ENCODE peak calls at places on chromosome 11, in eight cellular contexts. T, R, Z, D, B, J, S and E are unnamed samples.

GRCh38 chr11:59273008-59273841 is 60.5 kb upstream of the MPEG1 start:
- DNase-seq in T (peak), R (no peak), Z (no peak), D (no peak), B (no peak), J (no peak), S (no peak), E (no peak)

GRCh38 chr11:115104851-115105453 is 399.3 kb downstream of the CADM1 start:
- DNase-seq in T (no peak), R (no peak), Z (no peak), D (no peak), B (no peak), J (no peak), S (no peak), E (no peak)

GRCh38 chr11:115202061-115202460 is 302.2 kb downstream of the CADM1 start:
- DNase-seq in T (no peak), R (no peak), Z (no peak), D (no peak), B (no peak), J (no peak), S (no peak), E (no peak)

GRCh38 chr11:46675288-46675851 is 25.0 kb downstream of the ARHGAP1 start:
- DNase-seq in T (peak), R (no peak), Z (peak), D (peak), B (peak), J (peak), S (peak), E (no peak)

GRCh38 chr11:1203505-1204271 is 19.2 kb upstream of the MUC5B start:
- DNase-seq in T (peak), R (peak), Z (peak), D (no peak), B (peak), J (no peak), S (peak), E (no peak)

GRCh38 chr11:97638825-97639224 is 1249.0 kb downstream of the JRKL start:
- DNase-seq in T (no peak), R (no peak), Z (no peak), D (no peak), B (no peak), J (no peak), S (no peak), E (no peak)

GRCh38 chr11:114215871-114216803 is 80.1 kb upstream of the NNMT start:
- DNase-seq in T (no peak), R (no peak), Z (no peak), D (no peak), B (no peak), J (no peak), S (no peak), E (no peak)

GRCh38 chr11:65446446-65447277 is 24.1 kb downstream of the NEAT1 start:
- DNase-seq in T (peak), R (no peak), Z (peak), D (no peak), B (peak), J (no peak), S (peak), E (no peak)

GRCh38 chr11:130631119-130631518 is 182.7 kb downstream of the ADAMTS15 start:
- DNase-seq in T (peak), R (no peak), Z (no peak), D (peak), B (no peak), J (no peak), S (no peak), E (no peak)

GRCh38 chr11:116042125-116042524 is 537.9 kb upstream of the CADM1 start:
- DNase-seq in T (no peak), R (no peak), Z (no peak), D (no peak), B (no peak), J (no peak), S (no peak), E (no peak)

GRCh38 chr11:587546-587945 is 11.3 kb downstream of the PHRF1 start:
- DNase-seq in T (no peak), R (peak), Z (no peak), D (no peak), B (no peak), J (no peak), S (no peak), E (no peak)

GRCh38 chr11:19832166-19832750 is 119.6 kb downstream of the NAV2 start:
- DNase-seq in T (no peak), R (no peak), Z (no peak), D (no peak), B (no peak), J (no peak), S (no peak), E (no peak)
- H3K27ac ChIP-seq in T (no peak), R (no peak), Z (no peak), D (no peak), B (no peak), J (no peak), S (no peak), E (no peak)

GRCh38 chr11:6602096-6602940 is 1.1 kb downstream of the RRP8 start:
- DNase-seq in T (no peak), R (no peak), Z (no peak), D (no peak), B (no peak), J (peak), S (no peak), E (no peak)

GRCh38 chr11:6598555-6598954 is 4.9 kb downstream of the RRP8 start:
- DNase-seq in T (no peak), R (no peak), Z (no peak), D (no peak), B (no peak), J (no peak), S (no peak), E (no peak)

GRCh38 chr11:6601041-6601461 is 2.4 kb downstream of the RRP8 start:
- DNase-seq in T (no peak), R (peak), Z (no peak), D (no peak), B (no peak), J (no peak), S (no peak), E (no peak)

GRCh38 chr11:6599449-6599848 is 4.0 kb downstream of the RRP8 start:
- DNase-seq in T (no peak), R (no peak), Z (no peak), D (no peak), B (no peak), J (no peak), S (no peak), E (no peak)

GRCh38 chr11:6599884-6600390 is 3.5 kb downstream of the RRP8 start:
- DNase-seq in T (no peak), R (peak), Z (no peak), D (no peak), B (no peak), J (no peak), S (no peak), E (no peak)
- H3K27ac ChIP-seq in T (no peak), R (no peak), Z (no peak), D (no peak), B (no peak), J (no peak), S (no peak), E (no peak)

DNA sequence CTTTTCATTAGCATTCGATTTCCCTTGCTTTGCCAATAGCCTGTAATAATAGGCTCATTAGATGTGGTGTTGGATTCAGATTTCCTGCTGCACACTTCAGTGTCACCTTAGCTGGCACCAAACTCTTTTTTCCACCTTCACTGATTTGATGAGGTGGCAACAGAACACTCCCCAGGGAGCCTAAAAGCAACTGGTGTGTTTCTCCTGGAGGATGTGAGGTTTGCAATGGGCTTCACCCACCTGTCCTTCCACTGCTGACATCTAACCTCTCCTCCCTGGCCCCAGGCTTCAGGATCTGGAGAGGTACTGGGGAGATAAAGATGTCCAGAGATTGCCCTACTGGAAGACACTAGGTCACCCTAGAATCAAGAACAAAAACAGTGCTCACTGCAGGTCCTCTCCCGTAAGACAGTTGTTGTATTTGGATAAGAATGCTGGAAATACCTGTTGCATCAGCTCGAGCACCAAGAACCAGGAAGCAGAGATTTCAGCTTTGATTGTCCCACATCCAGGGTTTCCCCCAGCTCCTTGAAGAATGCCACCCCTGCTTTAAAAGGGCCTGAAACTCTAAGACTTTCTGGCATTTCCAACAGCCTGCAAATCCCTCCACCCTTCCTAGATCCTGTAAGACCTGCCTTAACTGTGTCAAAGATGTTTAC is 96.9 kb downstream of the SLC1A2 start:
- DNase-seq in T (no peak), R (no peak), Z (no peak), D (no peak), B (no peak), J (no peak), S (no peak), E (no peak)
- H3K27ac ChIP-seq in T (no peak), R (peak), Z (no peak), D (peak), B (peak), J (no peak), S (no peak), E (no peak)

DNA sequence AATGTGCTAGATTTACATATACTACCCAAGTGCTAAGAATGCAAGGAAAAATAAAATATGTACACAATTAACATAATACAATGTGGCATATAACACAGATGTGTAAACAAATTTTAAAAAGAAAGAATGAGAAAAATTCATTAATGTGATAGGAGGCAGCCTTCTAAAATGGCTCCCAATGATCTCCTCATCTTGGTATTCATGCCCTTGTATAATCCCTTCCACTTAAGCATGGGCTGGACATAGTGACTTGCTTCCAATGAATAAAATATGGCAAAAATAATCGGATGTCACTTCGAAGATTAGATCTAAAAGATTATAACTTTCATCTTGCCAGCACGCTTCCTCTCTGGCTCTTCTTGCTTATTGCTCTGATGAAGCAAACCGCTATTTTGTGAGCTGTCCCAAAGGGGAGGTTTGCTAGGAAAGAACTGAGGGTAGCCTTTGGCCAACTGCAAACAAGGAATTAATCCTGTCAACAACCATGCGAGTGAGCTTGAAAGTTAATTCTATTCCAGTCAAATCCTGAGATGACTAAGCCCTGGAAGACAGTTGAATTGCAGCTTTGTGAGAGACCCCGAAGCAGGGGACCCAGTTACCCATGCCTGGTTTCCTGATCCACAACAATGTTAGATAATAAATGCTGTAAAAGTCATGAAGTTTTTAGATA is 10.1 kb upstream of the RNF141 start:
- DNase-seq in T (no peak), R (no peak), Z (no peak), D (no peak), B (no peak), J (no peak), S (no peak), E (no peak)
- H3K27ac ChIP-seq in T (peak), R (no peak), Z (no peak), D (no peak), B (no peak), J (no peak), S (no peak), E (no peak)

GRCh38 chr11:38153985-38154384 is 1555.9 kb upstream of the RAG2 start:
- DNase-seq in T (no peak), R (no peak), Z (no peak), D (no peak), B (no peak), J (no peak), S (no peak), E (no peak)
- H3K27ac ChIP-seq in T (no peak), R (no peak), Z (no peak), D (no peak), B (no peak), J (no peak), S (no peak), E (no peak)

GRCh38 chr11:44305643-44306468 is 4.1 kb downstream of the ALX4 start:
- DNase-seq in T (no peak), R (peak), Z (no peak), D (no peak), B (peak), J (no peak), S (no peak), E (no peak)
- H3K27ac ChIP-seq in T (no peak), R (no peak), Z (no peak), D (peak), B (no peak), J (no peak), S (no peak), E (no peak)

GRCh38 chr11:117458275-117459120 is 130.8 kb downstream of the CEP164 start:
- DNase-seq in T (no peak), R (no peak), Z (no peak), D (no peak), B (no peak), J (no peak), S (no peak), E (no peak)
- H3K27ac ChIP-seq in T (no peak), R (peak), Z (no peak), D (no peak), B (no peak), J (no peak), S (no peak), E (no peak)

GRCh38 chr11:86087281-86087680 is 18.4 kb upstream of the PICALM start:
- DNase-seq in T (no peak), R (no peak), Z (no peak), D (no peak), B (no peak), J (no peak), S (no peak), E (no peak)

GRCh38 chr11:86089659-86090058 is 20.8 kb upstream of the PICALM start:
- DNase-seq in T (no peak), R (no peak), Z (no peak), D (no peak), B (no peak), J (no peak), S (no peak), E (no peak)

GRCh38 chr11:86091086-86091485 is 22.2 kb upstream of the PICALM start:
- DNase-seq in T (no peak), R (no peak), Z (no peak), D (no peak), B (no peak), J (no peak), S (no peak), E (no peak)

DNA sequence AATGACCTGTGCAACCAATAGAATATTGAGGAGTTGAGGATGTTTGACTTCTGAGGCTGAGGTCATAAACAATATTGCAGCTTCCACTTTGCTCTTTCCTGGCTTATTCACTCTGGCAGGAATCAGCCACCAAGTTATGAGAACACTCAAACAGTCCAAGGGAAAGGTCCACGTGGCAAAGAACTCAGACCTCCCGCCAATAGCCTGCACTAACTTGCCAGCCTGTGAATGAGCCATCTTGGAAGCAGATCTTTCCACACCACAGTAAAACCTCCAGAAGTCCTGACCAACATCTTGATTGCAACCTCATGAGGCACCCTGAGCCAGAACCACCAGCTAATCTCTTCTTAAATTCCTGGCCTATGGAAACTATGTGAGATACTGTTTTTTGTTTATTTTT is 22.7 kb upstream of the PICALM start:
- DNase-seq in T (no peak), R (no peak), Z (no peak), D (no peak), B (no peak), J (no peak), S (peak), E (no peak)
- H3K27ac ChIP-seq in T (no peak), R (no peak), Z (no peak), D (no peak), B (no peak), J (no peak), S (no peak), E (no peak)